ENCODE peak calls at places on chromosomes 13 and 19, in nine cellular contexts. P is RWPE1; D is activated CD4-positive, alpha-beta T cell treated with anti-CD3 and anti-CD28 coated beads for 1 hour; B is HEK293T; J is EH; C is EL; G is myocyte; R is stimulated activated naive CD4-positive, alpha-beta T cell; T is COR-L47. E is an unnamed sample.

GRCh38 chr13:101115762-101116161 is 300.5 kb downstream of the NALCN start:
- DNase-seq in P (no peak), D (no peak), B (no peak), J (peak), C (no peak), G (peak), R (no peak), T (no peak), E (no peak)

GRCh38 chr13:21310220-21310619 is 133.8 kb downstream of the MRPL57 start:
- DNase-seq in P (peak), D (no peak), B (no peak), J (peak), C (peak), G (no peak), R (no peak), T (no peak), E (peak)

GRCh38 chr13:43331676-43332075 is 308.3 kb downstream of the DNAJC15 start:
- DNase-seq in P (no peak), D (no peak), B (no peak), J (peak), C (no peak), G (no peak), R (no peak), T (no peak), E (no peak)

GRCh38 chr19:50658438-50659317 is 9.4 kb downstream of the C19orf81 start:
- DNase-seq in P (peak), D (peak), B (peak), J (peak), C (peak), G (no peak), R (peak), T (no peak), E (no peak)

GRCh38 chr19:1107655-1108261 is 4.0 kb downstream of the GPX4 start:
- DNase-seq in P (no peak), D (no peak), B (no peak), J (no peak), C (no peak), G (no peak), R (no peak), T (no peak), E (no peak)

GRCh38 chr13:76884167-76884566 is 2.0 kb downstream of the KCTD12 start:
- DNase-seq in P (no peak), D (no peak), B (peak), J (no peak), C (no peak), G (peak), R (no peak), T (no peak), E (no peak)

GRCh38 chr13:98761126-98761978 is 8.9 kb upstream of the SLC15A1 start:
- DNase-seq in P (peak), D (no peak), B (no peak), J (peak), C (peak), G (peak), R (no peak), T (no peak), E (peak)

GRCh38 chr19:1911995-1912394 is 6.8 kb downstream of the ADAT3 start:
- DNase-seq in P (no peak), D (no peak), B (no peak), J (no peak), C (no peak), G (no peak), R (no peak), T (no peak), E (no peak)

GRCh38 chr19:38425810-38426466 is at the start of gene RASGRP4:
- DNase-seq in P (no peak), D (no peak), B (no peak), J (no peak), C (no peak), G (no peak), R (no peak), T (no peak), E (no peak)

E was measured in AG09309.